ENCODE peak calls at places on chromosomes 6 and 20, in six cellular contexts. P is H9; H is tibial nerve; G is CD8-positive, alpha-beta T cell; F is IMR-90; N is retinal pigment epithelial cell. D is an unnamed sample.
A peak's percentile ranks its signal among the peaks of the same experiment; 100 is the strongest.

GRCh38 chr6:5132741-5133140 is 47.6 kb downstream of the PPP1R3G start:
- DNase-seq in P (peak; percentile 75), H (peak; percentile 32), G (no peak), F (peak; percentile 98), N (no peak), D (no peak)

GRCh38 chr20:47661714-47662113 is 123.6 kb downstream of the SULF2 start:
- DNase-seq in P (no peak), H (no peak), G (no peak), F (no peak), N (no peak), D (no peak)

GRCh38 chr6:97085772-97086171 is 161.2 kb downstream of the KLHL32 start:
- DNase-seq in P (no peak), H (no peak), G (no peak), F (peak; percentile 19), N (no peak), D (no peak)

GRCh38 chr6:53862517-53863457 is 68.0 kb downstream of the LRRC1 start:
- DNase-seq in P (no peak), H (no peak), G (no peak), F (peak; percentile 93), N (no peak), D (no peak)

GRCh38 chr6:65091561-65091960 is 615.5 kb downstream of the EYS start:
- DNase-seq in P (no peak), H (no peak), G (no peak), F (no peak), N (no peak), D (no peak)

GRCh38 chr6:5260661-5261544 is at the start of the genes FARS2 and LYRM4:
- DNase-seq in P (peak; percentile 93), H (peak; percentile 82), G (peak; percentile 92), F (peak; percentile 73), N (peak; percentile 47), D (peak; percentile 81)

GRCh38 chr6:152155792-152156191 is 348.3 kb downstream of the ESR1 start:
- DNase-seq in P (no peak), H (no peak), G (no peak), F (no peak), N (no peak), D (no peak)

GRCh38 chr6:83536034-83536646 is 23.8 kb downstream of the PRSS35 start:
- DNase-seq in P (peak; percentile 60), H (peak; percentile 59), G (peak; percentile 35), F (peak; percentile 53), N (no peak), D (peak; percentile 19)

GRCh38 chr6:142380626-142381025 is 78.8 kb downstream of the ADGRG6 start:
- DNase-seq in P (no peak), H (no peak), G (no peak), F (no peak), N (no peak), D (no peak)

DNA sequence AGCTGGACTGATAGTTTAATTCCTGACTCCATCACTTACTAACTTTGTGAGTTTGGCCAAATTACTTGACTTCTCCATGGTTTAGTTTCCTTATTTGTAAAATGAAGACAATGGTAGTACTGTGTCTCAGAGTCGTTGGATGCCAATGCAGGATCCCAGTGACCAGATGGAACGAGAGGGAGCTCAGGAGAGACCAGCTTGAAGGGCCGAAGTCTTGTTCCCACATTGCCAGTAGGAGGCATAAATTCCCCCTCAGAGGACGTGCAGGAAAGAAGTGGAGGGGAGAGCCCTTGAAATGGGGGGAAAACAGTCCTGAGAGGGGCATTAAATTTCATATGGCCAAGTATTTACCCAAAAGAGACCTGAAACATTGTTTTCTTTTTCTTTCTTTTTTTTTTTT is 2.1 kb upstream of the MUC22 start:
- DNase-seq in P (no peak), H (no peak), G (no peak), F (no peak), N (no peak), D (no peak)
- TF ChIP-seq CTCF in P (peak; percentile 45), H (no peak), G (no peak), F (no peak), N (no peak), D (no peak)

GRCh38 chr20:40741507-40742106 is 52.6 kb upstream of the MAFB start:
- DNase-seq in P (peak; percentile 76), H (peak; percentile 37), G (peak; percentile 27), F (peak; percentile 34), N (no peak), D (no peak)
- TF ChIP-seq CTCF in P (peak; percentile 83), H (peak; percentile 25), G (no peak), F (peak; percentile 53), N (peak; percentile 76), D (peak; percentile 65)

GRCh38 chr6:89836637-89837222 is 7.0 kb downstream of the CASP8AP2 start:
- DNase-seq in P (no peak), H (no peak), G (no peak), F (no peak), N (no peak), D (no peak)

GRCh38 chr6:89830385-89830809 is 717 bp downstream of the CASP8AP2 start:
- DNase-seq in P (no peak), H (no peak), G (no peak), F (no peak), N (no peak), D (no peak)

GRCh38 chr6:89840538-89840937 is 10.9 kb downstream of the CASP8AP2 start:
- DNase-seq in P (no peak), H (no peak), G (no peak), F (peak; percentile 41), N (no peak), D (no peak)

GRCh38 chr6:89829591-89830384 is at the start of gene CASP8AP2:
- DNase-seq in P (peak; percentile 97), H (peak; percentile 97), G (peak; percentile 94), F (peak; percentile 98), N (peak; percentile 97), D (peak; percentile 80)

DNA sequence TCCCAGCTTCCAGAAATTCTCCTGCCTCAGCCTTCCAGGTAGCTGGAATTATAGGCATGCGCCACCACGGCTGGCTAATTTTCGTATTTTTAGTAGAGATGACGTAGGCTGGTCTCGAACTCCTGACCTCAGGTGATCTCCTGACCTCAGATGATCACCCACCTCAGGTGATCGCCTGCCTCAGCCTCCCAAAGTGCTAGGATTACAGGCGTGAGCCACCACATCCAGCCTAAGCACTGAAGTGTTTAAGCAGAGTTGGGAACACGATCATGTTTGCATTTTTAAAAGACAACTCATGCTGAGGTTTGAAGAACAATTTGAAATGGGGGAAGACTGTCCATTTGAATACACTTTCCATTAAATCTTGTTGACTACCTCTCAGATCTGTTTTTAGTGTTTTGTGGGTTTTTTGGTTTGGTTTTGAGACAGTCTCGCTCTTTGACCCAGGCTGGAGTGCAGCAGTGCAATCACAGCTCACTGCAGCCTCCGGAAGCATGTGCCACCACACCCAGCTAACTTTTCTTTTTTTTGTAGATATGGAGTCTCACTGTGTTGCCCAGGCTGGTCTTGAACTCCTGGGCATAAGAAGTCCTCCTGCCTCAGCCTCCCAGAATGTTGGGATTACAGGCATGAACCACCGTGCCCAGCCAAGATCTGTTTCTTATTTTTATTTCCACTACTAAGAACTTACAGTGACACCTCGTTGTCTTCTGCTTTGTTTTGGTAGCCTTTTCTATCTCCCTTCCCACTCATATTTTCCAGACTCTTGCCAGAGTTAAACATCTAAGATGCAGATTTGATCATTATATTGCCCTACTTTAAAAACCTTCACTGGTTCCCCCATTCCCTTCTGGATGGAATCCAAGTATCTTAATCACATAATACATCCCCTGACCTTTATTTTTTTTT is 5.5 kb downstream of the CASP8AP2 start:
- DNase-seq in P (no peak), H (no peak), G (peak; percentile 33), F (peak; percentile 41), N (no peak), D (no peak)
- TF ChIP-seq CTCF in P (no peak), H (no peak), G (no peak), F (no peak), N (no peak), D (no peak)

GRCh38 chr6:15441215-15441868 is 195.5 kb downstream of the JARID2 start:
- DNase-seq in P (peak; percentile 6), H (peak; percentile 83), G (peak; percentile 31), F (peak; percentile 78), N (no peak), D (no peak)
- TF ChIP-seq CTCF in P (peak; percentile 78), H (peak; percentile 74), G (peak; percentile 76), F (peak; percentile 84), N (peak; percentile 90), D (peak; percentile 74)

DNA sequence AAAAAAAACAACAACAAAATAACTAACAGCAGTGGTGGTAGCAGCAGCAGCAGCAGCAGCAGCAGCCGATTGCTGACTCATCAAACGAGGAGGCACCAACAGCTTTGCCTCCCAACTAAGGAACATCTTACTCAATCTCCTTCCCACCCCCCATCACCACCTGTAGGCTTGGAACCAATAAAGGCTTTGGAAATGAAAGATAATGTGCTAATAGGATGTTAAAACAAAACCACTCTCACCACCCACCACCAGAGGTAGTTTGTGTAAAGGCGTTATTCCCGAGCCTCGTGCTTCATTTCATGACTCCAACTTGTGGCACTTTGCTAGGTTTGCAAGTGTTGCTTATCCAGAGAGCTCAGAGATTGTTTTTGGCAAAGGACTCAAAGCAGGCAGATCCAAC is 346.5 kb downstream of the CD83 start:
- DNase-seq in P (peak; percentile 52), H (no peak), G (no peak), F (no peak), N (no peak), D (no peak)
- TF ChIP-seq CTCF in P (peak; percentile 41), H (no peak), G (no peak), F (no peak), N (no peak), D (no peak)

GRCh38 chr6:2036084-2037023 is 209.1 kb downstream of the GMDS start:
- DNase-seq in P (no peak), H (no peak), G (no peak), F (no peak), N (no peak), D (no peak)

GRCh38 chr6:2035046-2035445 is 210.4 kb downstream of the GMDS start:
- DNase-seq in P (no peak), H (no peak), G (no peak), F (no peak), N (no peak), D (no peak)

GRCh38 chr6:2038096-2038495 is 207.3 kb downstream of the GMDS start:
- DNase-seq in P (no peak), H (no peak), G (peak; percentile 8), F (peak; percentile 37), N (no peak), D (no peak)

GRCh38 chr6:2034256-2034655 is 211.1 kb downstream of the GMDS start:
- DNase-seq in P (no peak), H (no peak), G (no peak), F (no peak), N (no peak), D (no peak)

GRCh38 chr6:2037230-2037926 is 208.0 kb downstream of the GMDS start:
- DNase-seq in P (no peak), H (no peak), G (no peak), F (peak; percentile 28), N (no peak), D (no peak)
- TF ChIP-seq CTCF in P (peak; percentile 47), H (no peak), G (no peak), F (peak; percentile 15), N (peak; percentile 32), D (no peak)

D was measured in progenitor cell of endocrine pancreas.